ENCODE peak calls at places on chromosomes 6 and 20, in seven cellular contexts. Y, L, O, I, V, F and D are unnamed samples.
A peak's percentile ranks its signal among the peaks of the same experiment; 100 is the strongest.

GRCh38 chr6:1143655-1144054 is 168.2 kb upstream of the FOXQ1 start:
- DNase-seq in Y (no peak), L (peak; percentile 51), O (no peak), I (no peak), V (no peak), F (peak; percentile 32), D (no peak)

GRCh38 chr6:169194737-169195136 is 58.9 kb downstream of the THBS2 start:
- DNase-seq in Y (no peak), L (no peak), O (no peak), I (no peak), V (no peak), F (no peak), D (no peak)

GRCh38 chr6:83071023-83071422 is 3.6 kb downstream of the DOP1A start:
- DNase-seq in Y (no peak), L (peak; percentile 14), O (no peak), I (no peak), V (no peak), F (peak; percentile 16), D (no peak)

GRCh38 chr6:18432180-18432579 is 45.0 kb downstream of the RNF144B start:
- DNase-seq in Y (no peak), L (peak; percentile 93), O (no peak), I (no peak), V (no peak), F (peak; percentile 53), D (peak; percentile 1)

GRCh38 chr20:6178537-6178936 is 55.7 kb upstream of the FERMT1 start:
- DNase-seq in Y (peak; percentile 55), L (peak; percentile 64), O (no peak), I (no peak), V (no peak), F (peak; percentile 24), D (peak; percentile 52)

GRCh38 chr6:166591026-166591425 is 4.5 kb upstream of the RAMACL start:
- DNase-seq in Y (no peak), L (no peak), O (no peak), I (no peak), V (no peak), F (no peak), D (no peak)

GRCh38 chr6:15026832-15027231 is 219.0 kb upstream of the JARID2 start:
- DNase-seq in Y (peak; percentile 92), L (peak; percentile 3), O (peak; percentile 48), I (no peak), V (peak; percentile 47), F (no peak), D (no peak)

GRCh38 chr6:31901415-31901952 is 402 bp downstream of the ZBTB12 start:
- DNase-seq in Y (peak; percentile 77), L (peak; percentile 64), O (peak; percentile 71), I (peak; percentile 72), V (peak; percentile 75), F (peak; percentile 45), D (peak; percentile 58)

GRCh38 chr20:34390769-34391447 is 27.8 kb downstream of the ITCH start:
- DNase-seq in Y (peak; percentile 64), L (peak; percentile 91), O (peak; percentile 51), I (peak; percentile 62), V (peak; percentile 43), F (peak; percentile 94), D (peak; percentile 92)

GRCh38 chr6:152750694-152751093 is at the start of gene VIP:
- DNase-seq in Y (peak; percentile 76), L (peak; percentile 46), O (no peak), I (no peak), V (peak; percentile 54), F (peak; percentile 40), D (peak; percentile 54)

GRCh38 chr6:125787791-125788190 is 3.0 kb upstream of the NCOA7 start:
- DNase-seq in Y (peak; percentile 18), L (peak; percentile 66), O (no peak), I (no peak), V (peak; percentile 23), F (peak; percentile 39), D (no peak)

GRCh38 chr20:33915726-33916331 is 77.9 kb upstream of the RALY start:
- DNase-seq in Y (peak; percentile 60), L (no peak), O (peak; percentile 38), I (peak; percentile 71), V (peak; percentile 39), F (no peak), D (peak; percentile 69)

GRCh38 chr6:21771626-21772320 is 178.2 kb downstream of the SOX4 start:
- DNase-seq in Y (no peak), L (peak; percentile 17), O (no peak), I (no peak), V (no peak), F (no peak), D (no peak)